ENCODE peak calls at places on chromosomes 11 and 22, in eight cellular contexts. R is neural progenitor cell; I is CD8-positive, alpha-beta memory T cell; W is small intestine; E is hepatocyte; Q is heart left ventricle; V is spleen; X is left ventricle myocardium inferior. T is an unnamed sample.

GRCh38 chr22:17822087-17822486 is 47.8 kb upstream of the BID start:
- DNase-seq in Q (no peak), X (no peak), I (no peak), W (no peak), V (no peak), R (no peak), E (no peak), T (peak; percentile 6)

GRCh38 chr22:37904572-37905533 is 1.2 kb upstream of the MICALL1 start:
- DNase-seq in R (no peak), X (peak; percentile 29), I (no peak), V (no peak), W (no peak), Q (no peak), E (peak; percentile 84), T (no peak)

GRCh38 chr11:2837096-2837601 is 48.4 kb downstream of the CDKN1C start:
- DNase-seq in W (peak; percentile 10), E (peak; percentile 96), X (peak; percentile 73), V (no peak), Q (peak; percentile 82), I (no peak), R (peak; percentile 87), T (peak; percentile 95)

GRCh38 chr11:65454311-65454695 is 31.7 kb downstream of the NEAT1 start:
- DNase-seq in I (peak; percentile 36), X (no peak), E (no peak), V (no peak), Q (no peak), R (no peak), W (no peak), T (peak; percentile 68)

GRCh38 chr11:96306933-96307747 is 35.9 kb downstream of the MAML2 start:
- DNase-seq in Q (peak; percentile 90), I (no peak), V (no peak), X (peak; percentile 44), E (peak; percentile 94), W (peak; percentile 98), R (peak; percentile 42), T (peak; percentile 88)

GRCh38 chr11:14149683-14150082 is 187.2 kb downstream of the SPON1 start:
- DNase-seq in E (no peak), X (no peak), Q (no peak), I (no peak), R (no peak), V (no peak), W (no peak), T (no peak)

GRCh38 chr11:19134004-19134403 is 17.0 kb downstream of the ZDHHC13 start:
- DNase-seq in E (no peak), W (no peak), R (no peak), X (no peak), V (no peak), I (no peak), Q (no peak), T (no peak)

GRCh38 chr11:120708511-120709183 is 197.1 kb downstream of the GRIK4 start:
- DNase-seq in E (no peak), I (no peak), R (no peak), Q (no peak), V (no peak), X (no peak), W (peak; percentile 25), T (no peak)

GRCh38 chr11:86214710-86215109 is 29.8 kb upstream of the EED start:
- DNase-seq in V (no peak), R (no peak), W (no peak), E (no peak), Q (no peak), I (no peak), X (no peak), T (no peak)

GRCh38 chr11:64675417-64676252 is 47.4 kb downstream of the NRXN2 start:
- DNase-seq in W (no peak), R (no peak), E (peak; percentile 72), V (no peak), I (no peak), Q (peak; percentile 87), X (peak; percentile 80), T (peak; percentile 92)

GRCh38 chr11:77107950-77108349 is 5.3 kb downstream of the OMP start:
- DNase-seq in W (peak; percentile 88), V (no peak), Q (no peak), R (no peak), X (no peak), I (no peak), E (peak; percentile 69), T (peak; percentile 81)

GRCh38 chr22:44505796-44506354 is 7.8 kb upstream of the RTL6 start:
- DNase-seq in W (no peak), V (no peak), Q (no peak), E (no peak), I (no peak), R (no peak), X (no peak), T (no peak)

GRCh38 chr11:13140873-13141655 is 131.9 kb downstream of the RASSF10 start:
- DNase-seq in R (no peak), E (no peak), Q (no peak), I (no peak), V (no peak), X (no peak), W (no peak), T (no peak)

GRCh38 chr11:11427185-11427944 is 74.3 kb upstream of the CSNK2A3 start:
- DNase-seq in W (no peak), V (no peak), Q (no peak), I (no peak), R (no peak), E (no peak), X (no peak), T (peak; percentile 65)

GRCh38 chr11:14411818-14412217 is 52.8 kb upstream of the RRAS2 start:
- DNase-seq in W (no peak), V (no peak), R (no peak), I (no peak), Q (no peak), X (peak; percentile 18), E (no peak), T (peak; percentile 64)

GRCh38 chr11:133787379-133788103 is 57.8 kb downstream of the SPATA19 start:
- DNase-seq in X (peak; percentile 61), W (no peak), V (peak; percentile 86), R (peak; percentile 57), I (no peak), Q (peak; percentile 22), E (peak; percentile 25), T (peak; percentile 65)

GRCh38 chr11:1548221-1549070 is 23.6 kb downstream of the DUSP8 start:
- DNase-seq in W (peak; percentile 53), X (peak; percentile 78), R (peak; percentile 56), Q (peak; percentile 85), E (peak; percentile 89), I (no peak), V (no peak), T (peak; percentile 81)

GRCh38 chr22:20199413-20199842 is 48.6 kb upstream of the CCDC188 start:
- DNase-seq in X (no peak), I (no peak), W (no peak), R (no peak), V (no peak), E (no peak), Q (no peak), T (no peak)

GRCh38 chr11:103877221-103877620 is 159.2 kb upstream of the DDI1 start:
- DNase-seq in I (no peak), W (no peak), X (no peak), Q (no peak), R (no peak), V (no peak), E (peak; percentile 13), T (no peak)

GRCh38 chr22:28984482-28985158 is 77.0 kb downstream of the C22orf31 start:
- DNase-seq in Q (no peak), W (no peak), E (no peak), X (no peak), I (no peak), R (no peak), V (no peak), T (no peak)

GRCh38 chr11:13701506-13701905 is 33.0 kb downstream of the FAR1 start:
- DNase-seq in I (no peak), X (no peak), W (no peak), R (no peak), V (no peak), Q (no peak), E (no peak), T (no peak)

GRCh38 chr22:25940479-25940878 is 198.5 kb downstream of the MYO18B start:
- DNase-seq in E (no peak), R (no peak), V (no peak), Q (no peak), W (no peak), I (no peak), X (no peak), T (no peak)

GRCh38 chr11:128890543-128891409 is at the start of gene KCNJ5:
- DNase-seq in I (no peak), V (no peak), R (peak; percentile 72), X (peak; percentile 40), W (peak; percentile 24), Q (peak; percentile 51), E (peak; percentile 56), T (peak; percentile 81)

GRCh38 chr11:74009675-74010305 is 905 bp upstream of the UCP3 start:
- DNase-seq in V (no peak), I (no peak), Q (no peak), E (no peak), R (no peak), W (no peak), X (no peak), T (no peak)
- H3K27ac ChIP-seq in V (no peak overlapping the region), I (no peak overlapping the region), Q (no peak overlapping the region), E (no peak overlapping the region), R (no peak overlapping the region), W (no peak overlapping the region), X (peak overlapping the region; percentile 64), T (no peak overlapping the region)

GRCh38 chr22:30970356-30970746 is 1.3 kb downstream of the TUG1 start:
- DNase-seq in R (no peak), W (no peak), Q (no peak), E (no peak), X (no peak), I (no peak), V (no peak), T (no peak)
- H3K9me3 ChIP-seq in R (peaks cover 48% of the 10 kb centered on the region), W (no peaks in the 10 kb centered on the region), Q (peaks cover 50% of the 10 kb centered on the region), E (peaks cover 34% of the 10 kb centered on the region), X (peaks cover 68% of the 10 kb centered on the region), I (peaks cover 50% of the 10 kb centered on the region), V (peaks cover 69% of the 10 kb centered on the region), T (peaks cover 5% of the 10 kb centered on the region)

GRCh38 chr11:111366560-111367410 is 12.3 kb downstream of the POU2AF1 start:
- DNase-seq in W (no peak), E (no peak), I (no peak), V (no peak), Q (no peak), X (no peak), R (no peak), T (no peak)

GRCh38 chr11:111370270-111370901 is 8.7 kb downstream of the POU2AF1 start:
- DNase-seq in V (no peak), Q (no peak), W (no peak), I (no peak), E (no peak), R (no peak), X (no peak), T (no peak)

GRCh38 chr11:111368285-111368560 is 10.9 kb downstream of the POU2AF1 start:
- DNase-seq in Q (no peak), I (no peak), X (no peak), V (no peak), W (no peak), E (no peak), R (no peak), T (no peak)

GRCh38 chr11:111365722-111366559 is 13.1 kb downstream of the POU2AF1 start:
- DNase-seq in X (no peak), Q (no peak), I (no peak), R (no peak), V (no peak), E (no peak), W (no peak), T (no peak)

GRCh38 chr11:111367411-111368284 is 11.4 kb downstream of the POU2AF1 start:
- DNase-seq in X (no peak), E (no peak), R (no peak), I (no peak), W (no peak), Q (no peak), V (no peak), T (no peak)
- H3K27ac ChIP-seq in X (no peak overlapping the region), E (no peak overlapping the region), R (no peak overlapping the region), I (no peak overlapping the region), W (no peak overlapping the region), Q (no peak overlapping the region), V (peak overlapping the region; percentile 40), T (no peak overlapping the region)

GRCh38 chr11:83571301-83571700 is 285.1 kb upstream of the CCDC90B start:
- DNase-seq in W (no peak), R (no peak), Q (no peak), X (no peak), I (no peak), E (no peak), V (no peak), T (no peak)
- H3K9me3 ChIP-seq in W (no peaks in the 10 kb centered on the region), R (no peaks in the 10 kb centered on the region), Q (no peaks in the 10 kb centered on the region), X (no peaks in the 10 kb centered on the region), I (no peaks in the 10 kb centered on the region), E (no peaks in the 10 kb centered on the region), V (no peaks in the 10 kb centered on the region), T (no peaks in the 10 kb centered on the region)